ENCODE peak calls at places on chromosomes 6 and 20, in four cellular contexts. R is AG08396, C is RWPE1, S is germinal center. E is an unnamed sample.

GRCh38 chr20:24977336-24977735 is 15.2 kb downstream of the APMAP start:
- DNase-seq in R (no peak), C (no peak), S (no peak), E (no peak)

GRCh38 chr20:12219798-12220197 is 302.1 kb downstream of the BTBD3 start:
- DNase-seq in R (no peak), C (no peak), S (no peak), E (no peak)

GRCh38 chr6:90231308-90231707 is 65.3 kb downstream of the BACH2 start:
- DNase-seq in R (no peak), C (no peak), S (no peak), E (no peak)

GRCh38 chr6:40874495-40874894 is 164.5 kb downstream of the UNC5CL start:
- DNase-seq in R (no peak), C (no peak), S (no peak), E (no peak)

GRCh38 chr20:62425281-62426058 is 1.9 kb downstream of the RBBP8NL start:
- DNase-seq in R (no peak), C (no peak), S (no peak), E (no peak)

GRCh38 chr6:127812985-127813681 is 87.7 kb downstream of the THEMIS start:
- DNase-seq in R (no peak), C (no peak), S (no peak), E (no peak)

GRCh38 chr6:118295336-118295735 is 252.8 kb upstream of the PLN start:
- DNase-seq in R (no peak), C (no peak), S (no peak), E (no peak)

GRCh38 chr20:61570796-61571195 is 318.7 kb downstream of the CDH4 start:
- DNase-seq in R (no peak), C (no peak), S (no peak), E (no peak)

GRCh38 chr20:18721716-18722115 is 91.9 kb upstream of the SCP2D1 start:
- DNase-seq in R (no peak), C (no peak), S (no peak), E (no peak)

GRCh38 chr6:5645275-5645674 is 361.4 kb downstream of the NRN1 start:
- DNase-seq in R (no peak), C (no peak), S (no peak), E (no peak)

GRCh38 chr6:12595161-12595792 is 121.3 kb upstream of the PHACTR1 start:
- DNase-seq in R (peak; percentile 17), C (no peak), S (peak; percentile 58), E (no peak)

GRCh38 chr6:148565931-148566663 is 180.7 kb upstream of the UST start:
- DNase-seq in R (peak; percentile 86), C (peak; percentile 34), S (no peak), E (no peak)

GRCh38 chr6:136526196-136526930 is 23.9 kb downstream of the MAP7 start:
- DNase-seq in R (peak; percentile 71), C (no peak), S (no peak), E (no peak)

GRCh38 chr6:70846207-70846835 is 110.5 kb downstream of the B3GAT2 start:
- DNase-seq in R (no peak), C (no peak), S (no peak), E (no peak)

GRCh38 chr6:159929819-159930218 is 39.0 kb downstream of the MAS1 start:
- DNase-seq in R (no peak), C (no peak), S (no peak), E (no peak)

GRCh38 chr6:2783188-2783957 is 18.2 kb downstream of the WRNIP1 start:
- DNase-seq in R (no peak), C (no peak), S (no peak), E (no peak)

GRCh38 chr6:134034951-134035822 is 17.2 kb downstream of the SLC2A12 start:
- DNase-seq in R (no peak), C (peak; percentile 17), S (no peak), E (no peak)

GRCh38 chr6:41757931-41758640 is 10.9 kb upstream of the PGC start:
- DNase-seq in R (no peak), C (no peak), S (no peak), E (no peak)